ENCODE peak calls at places on chromosomes 1 and 21, in seven cellular contexts. K is IMR-90, F is mesendoderm, B is H1, V is H9, E is trophoblast cell, M is mesenchymal stem cell. G is an unnamed sample. For H3K27me3, the result is how much of the 10 kb centered on the place peaks cover.

GRCh38 chr1:243490748-243491686 is 235.2 kb downstream of the SDCCAG8 start:
- DNase-seq in M (no peak), E (no peak), F (no peak), B (no peak), V (peak), K (peak), G (no peak)

GRCh38 chr21:42215942-42216725 is 2.8 kb upstream of the ABCG1 start:
- DNase-seq in B (no peak), V (no peak), F (no peak), M (no peak), K (no peak), E (no peak), G (no peak)

GRCh38 chr1:22166439-22166838 is 23.5 kb upstream of the WNT4 start:
- DNase-seq in K (no peak), B (no peak), V (no peak), E (no peak), F (peak), M (no peak), G (no peak)

GRCh38 chr1:207863893-207864535 is 46.9 kb downstream of the CD34 start:
- DNase-seq in V (no peak), F (no peak), B (no peak), M (no peak), K (no peak), E (no peak), G (no peak)

GRCh38 chr1:162003825-162004205 is 19.9 kb downstream of the OLFML2B start:
- DNase-seq in M (peak), V (no peak), F (no peak), K (peak), E (peak), B (no peak), G (no peak)

GRCh38 chr1:184035719-184036516 is 1.6 kb downstream of the COLGALT2 start:
- DNase-seq in V (no peak), M (no peak), K (no peak), F (peak), B (no peak), E (peak), G (no peak)

GRCh38 chr1:209805341-209805781 is 581 bp downstream of the IRF6 start:
- DNase-seq in M (no peak), F (peak), K (no peak), E (peak), B (no peak), V (peak), G (no peak)

GRCh38 chr1:48673725-48674124 is 103.0 kb downstream of the BEND5 start:
- DNase-seq in V (peak), K (no peak), F (peak), M (no peak), E (peak), B (no peak), G (no peak)

GRCh38 chr1:25711555-25712298 is 88.3 kb upstream of the SELENON start:
- DNase-seq in M (peak), F (no peak), K (peak), V (no peak), E (no peak), B (no peak), G (no peak)

GRCh38 chr1:162256287-162256686 is 120.4 kb downstream of the SPATA46 start:
- DNase-seq in K (no peak), B (no peak), F (no peak), M (peak), V (no peak), E (no peak), G (no peak)

GRCh38 chr1:47708658-47709301 is 270.9 kb downstream of the FOXD2 start:
- DNase-seq in K (no peak), B (no peak), F (peak), V (peak), M (peak), E (peak), G (no peak)

GRCh38 chr1:160030657-160031367 is 978 bp downstream of the PIGM start:
- DNase-seq in V (no peak), F (no peak), K (no peak), M (peak), B (no peak), E (peak), G (no peak)

GRCh38 chr1:228004331-228004871 is 2.4 kb upstream of the WNT3A start:
- DNase-seq in M (no peak), E (peak), B (no peak), K (no peak), F (peak), V (peak), G (no peak)

GRCh38 chr1:91751281-91751680 is 134.7 kb downstream of the TGFBR3 start:
- DNase-seq in K (peak), F (no peak), M (no peak), V (no peak), B (no peak), E (no peak), G (no peak)

GRCh38 chr1:175591083-175591743 is 152.2 kb downstream of the TNR start:
- DNase-seq in F (peak), M (peak), E (no peak), B (no peak), V (no peak), K (no peak), G (no peak)

GRCh38 chr1:179310721-179311120 is 17.1 kb downstream of the SOAT1 start:
- DNase-seq in B (no peak), V (no peak), K (peak), M (peak), E (peak), F (no peak), G (no peak)

GRCh38 chr21:39484711-39485264 is 33.0 kb downstream of the SH3BGR start:
- DNase-seq in V (no peak), E (no peak), F (no peak), K (no peak), B (no peak), M (peak), G (no peak)

GRCh38 chr21:39483917-39484316 is 32.1 kb downstream of the SH3BGR start:
- DNase-seq in F (no peak), K (peak), B (no peak), M (peak), V (no peak), E (peak), G (no peak)

GRCh38 chr21:39479164-39479563 is 27.4 kb downstream of the SH3BGR start:
- DNase-seq in B (no peak), M (no peak), E (no peak), V (no peak), F (no peak), K (no peak), G (no peak)

GRCh38 chr21:39481886-39482285 is 30.1 kb downstream of the SH3BGR start:
- DNase-seq in F (no peak), K (no peak), M (no peak), E (no peak), B (no peak), V (no peak), G (no peak)
- H2AK5ac ChIP-seq in F (no peak), K (no peak), M (no peak), E (no peak), B (no peak), V (no peak), G (no peak)

DNA sequence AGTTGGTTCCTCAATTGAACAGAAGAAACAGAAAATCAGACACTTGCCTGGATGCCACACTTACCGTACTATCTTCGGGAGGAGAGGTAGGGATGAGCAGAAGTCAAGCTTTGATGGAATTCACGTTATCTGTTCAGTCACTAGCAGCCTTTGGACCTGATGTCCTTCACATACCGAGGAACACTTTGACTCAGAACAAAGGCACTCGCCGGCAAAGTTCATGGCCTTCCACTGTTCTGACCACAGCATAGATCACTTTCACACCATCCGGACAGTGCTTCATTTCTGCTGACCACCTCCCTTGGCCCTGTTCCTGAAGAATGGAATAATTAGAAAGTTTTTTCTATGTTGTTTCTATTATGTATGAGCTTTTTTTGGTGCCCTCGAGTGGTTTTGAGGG is 96.8 kb downstream of the LPAR3 start:
- DNase-seq in F (no peak), V (no peak), K (no peak), E (peak), M (no peak), B (no peak), G (no peak)
- H3K27me3 ChIP-seq in F (under half), V (under half), K (under half), E (under half), M (under half), B (under half), G (under half)

GRCh38 chr21:46141767-46142580 is 13.4 kb downstream of the FTCD start:
- DNase-seq in F (peak), B (no peak), V (no peak), K (no peak), E (no peak), M (no peak), G (no peak)

GRCh38 chr21:46144464-46145070 is 10.8 kb downstream of the FTCD start:
- DNase-seq in K (no peak), B (no peak), F (peak), M (no peak), E (no peak), V (no peak), G (no peak)

GRCh38 chr21:46139686-46140085 is 15.7 kb downstream of the FTCD start:
- DNase-seq in F (no peak), M (no peak), K (no peak), V (no peak), E (no peak), B (no peak), G (no peak)

GRCh38 chr21:46145159-46145839 is 10.1 kb downstream of the FTCD start:
- DNase-seq in B (no peak), K (no peak), M (no peak), V (no peak), F (no peak), E (no peak), G (no peak)

GRCh38 chr21:46142581-46143473 is 12.6 kb downstream of the FTCD start:
- DNase-seq in V (no peak), E (no peak), F (no peak), B (no peak), K (no peak), M (no peak), G (no peak)
- H3K27ac ChIP-seq in V (no peak), E (no peak), F (no peak), B (no peak), K (no peak), M (no peak), G (no peak)

DNA sequence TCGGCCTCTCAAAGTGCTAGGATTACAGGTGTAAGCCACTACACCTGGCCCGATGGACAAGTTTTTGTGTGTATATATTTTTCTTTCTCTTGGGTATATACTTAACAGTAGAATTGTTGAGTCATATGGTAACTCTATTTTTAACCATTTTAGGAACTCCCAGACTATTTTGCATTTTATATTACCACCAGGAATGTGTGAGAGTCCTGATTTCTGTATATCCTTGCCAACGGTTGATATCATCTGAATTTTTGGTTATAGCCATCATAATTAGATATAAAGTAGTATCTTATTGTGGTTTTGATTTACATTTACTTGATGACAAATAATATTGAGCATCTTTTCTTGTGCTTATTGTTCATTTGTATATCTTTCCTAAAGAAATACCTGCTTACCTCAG is 20.8 kb downstream of the FNBP1L start:
- DNase-seq in K (peak), V (no peak), B (no peak), M (no peak), F (no peak), E (no peak), G (no peak)
- H2AK5ac ChIP-seq in K (no peak), V (no peak), B (no peak), M (no peak), F (no peak), E (no peak), G (no peak)

DNA sequence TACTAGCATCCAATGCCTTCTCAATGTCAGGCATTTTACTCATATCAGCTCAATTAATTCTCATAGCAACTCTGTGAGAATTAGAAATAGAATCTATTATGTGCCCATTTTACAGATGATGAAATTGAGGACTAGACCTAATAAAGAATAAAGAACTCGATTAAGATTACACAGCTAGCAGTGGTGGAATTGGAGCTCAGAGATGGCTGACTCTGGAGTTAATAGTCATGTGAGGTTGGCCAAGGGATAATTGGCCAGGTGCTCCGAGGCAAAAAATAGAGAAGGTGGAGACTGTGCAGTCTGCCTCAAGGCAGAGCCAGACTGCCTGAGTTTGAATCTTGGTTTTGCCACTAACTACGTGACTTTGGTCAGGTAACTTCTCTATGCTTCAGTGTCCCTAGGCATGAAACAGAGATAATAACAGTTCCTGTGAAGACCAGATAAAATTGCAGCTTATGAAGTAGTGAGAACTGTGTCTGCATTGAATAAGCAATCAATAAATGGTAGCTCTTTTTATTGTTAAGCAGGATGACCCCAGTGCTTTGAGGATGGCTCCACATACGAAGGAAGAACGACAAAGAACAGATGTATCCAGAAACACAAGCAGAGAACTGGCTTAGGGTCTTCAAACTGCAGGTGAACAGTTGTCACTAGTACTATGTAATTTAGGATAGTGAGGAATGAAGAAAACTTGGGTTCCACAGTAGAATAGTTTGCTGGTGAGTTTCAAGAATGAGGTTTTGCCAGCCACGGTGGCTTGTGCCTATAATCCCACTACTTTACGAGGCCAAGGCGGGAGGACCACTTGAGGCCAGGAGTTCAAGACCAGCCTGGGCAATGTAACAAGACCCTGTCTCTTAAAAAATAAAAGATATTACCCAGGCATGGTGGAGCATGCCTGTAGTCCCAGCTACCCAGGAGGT is 6.9 kb upstream of the CCSAP start:
- DNase-seq in F (no peak), B (no peak), V (no peak), M (no peak), E (peak), K (no peak), G (no peak)
- H3K27me3 ChIP-seq in F (under half), B (under half), V (under half), M (under half), E (under half), K (under half), G (under half)

GRCh38 chr1:212283741-212284140 is 1.5 kb upstream of the PPP2R5A start:
- DNase-seq in V (no peak), B (no peak), M (no peak), F (no peak), K (no peak), E (no peak), G (no peak)
- H3K27ac ChIP-seq in V (no peak), B (no peak), M (no peak), F (no peak), K (no peak), E (no peak), G (no peak)